ENCODE peak calls at places on chromosome 1, in seven cellular contexts. U is sigmoid colon, H is thoracic aorta, F is hepatocyte, C is HCT116, A is uterus, P is Panc1. I is an unnamed sample.
A peak's percentile ranks its signal among the peaks of the same experiment; 100 is the strongest.

GRCh38 chr1:25543425-25544242 is at the start of gene LDLRAP1:
- DNase-seq in U (peak; percentile 88), H (no peak), F (peak; percentile 90), C (no peak), A (peak; percentile 83), P (no peak), I (peak; percentile 94)

GRCh38 chr1:21927531-21928237 is 9.4 kb downstream of the HSPG2 start:
- DNase-seq in U (peak; percentile 90), H (no peak), F (peak; percentile 88), C (no peak), A (peak; percentile 78), P (no peak), I (no peak)

GRCh38 chr1:107934573-107934972 is 30.4 kb downstream of the VAV3 start:
- DNase-seq in U (no peak), H (no peak), F (no peak), C (no peak), A (no peak), P (no peak), I (no peak)

GRCh38 chr1:225670356-225670755 is 17.4 kb upstream of the ENAH start:
- DNase-seq in U (no peak), H (no peak), F (no peak), C (no peak), A (no peak), P (no peak), I (no peak)

GRCh38 chr1:172951728-172952365 is 98.9 kb downstream of the TNFSF18 start:
- DNase-seq in U (no peak), H (no peak), F (peak; percentile 18), C (no peak), A (no peak), P (no peak), I (no peak)

GRCh38 chr1:219773775-219774174 is 154.6 kb downstream of the SLC30A10 start:
- DNase-seq in U (no peak), H (no peak), F (no peak), C (no peak), A (no peak), P (no peak), I (no peak)

GRCh38 chr1:84382127-84382526 is 16.2 kb upstream of the DNASE2B start:
- DNase-seq in U (no peak), H (no peak), F (no peak), C (no peak), A (no peak), P (no peak), I (no peak)

GRCh38 chr1:185158806-185159205 is 1.8 kb downstream of the SWT1 start:
- DNase-seq in U (no peak), H (no peak), F (peak; percentile 38), C (no peak), A (no peak), P (no peak), I (no peak)

GRCh38 chr1:235831148-235831547 is 35.6 kb downstream of the LYST start:
- DNase-seq in U (no peak), H (no peak), F (no peak), C (no peak), A (no peak), P (no peak), I (no peak)

GRCh38 chr1:201282931-201283829 is at the start of gene PKP1:
- DNase-seq in U (peak; percentile 58), H (no peak), F (peak; percentile 65), C (no peak), A (no peak), P (no peak), I (peak; percentile 37)

GRCh38 chr1:246680180-246680579 is 44.0 kb upstream of the SCCPDH start:
- DNase-seq in U (peak; percentile 15), H (no peak), F (no peak), C (no peak), A (no peak), P (no peak), I (no peak)

GRCh38 chr1:3372317-3372716 is 82.1 kb upstream of the ARHGEF16 start:
- DNase-seq in U (no peak), H (no peak), F (no peak), C (no peak), A (no peak), P (no peak), I (no peak)

GRCh38 chr1:56397811-56398231 is 181.5 kb downstream of the PLPP3 start:
- DNase-seq in U (no peak), H (no peak), F (no peak), C (no peak), A (no peak), P (no peak), I (no peak)

GRCh38 chr1:234699795-234700665 is 90.1 kb upstream of the IRF2BP2 start:
- DNase-seq in U (peak; percentile 80), H (peak; percentile 40), F (peak; percentile 75), C (peak; percentile 10), A (no peak), P (no peak), I (no peak)

GRCh38 chr1:169345500-169345899 is 22.1 kb downstream of the NME7 start:
- DNase-seq in U (no peak), H (no peak), F (peak; percentile 8), C (no peak), A (no peak), P (no peak), I (no peak)

GRCh38 chr1:33615546-33615945 is 143.1 kb downstream of the ZSCAN20 start:
- DNase-seq in U (no peak), H (no peak), F (no peak), C (no peak), A (no peak), P (no peak), I (no peak)

GRCh38 chr1:230156068-230156467 is 89.0 kb downstream of the GALNT2 start:
- DNase-seq in U (peak; percentile 28), H (no peak), F (no peak), C (no peak), A (no peak), P (no peak), I (no peak)
- H3K4me3 ChIP-seq in U (no peak overlapping the region), H (no peak overlapping the region), F (no peak overlapping the region), C (no peak overlapping the region), A (no peak overlapping the region), P (no peak overlapping the region), I (no peak overlapping the region)

GRCh38 chr1:24308365-24309015 is 10.7 kb upstream of the GRHL3 start:
- DNase-seq in U (no peak), H (no peak), F (no peak), C (no peak), A (no peak), P (no peak), I (no peak)
- TF ChIP-seq CTCF in U (no peak), H (no peak), F (peak; percentile 5), C (peak; percentile 41), A (no peak), P (peak; percentile 31), I (no peak)

GRCh38 chr1:39148942-39149341 is 55.6 kb upstream of the MACF1 start:
- DNase-seq in U (no peak), H (no peak), F (no peak), C (no peak), A (no peak), P (no peak), I (no peak)

GRCh38 chr1:39144943-39145650 is 59.4 kb upstream of the MACF1 start:
- DNase-seq in U (no peak), H (no peak), F (no peak), C (no peak), A (no peak), P (no peak), I (no peak)

GRCh38 chr1:39147099-39148025 is 57.1 kb upstream of the MACF1 start:
- DNase-seq in U (no peak), H (no peak), F (no peak), C (no peak), A (no peak), P (no peak), I (no peak)

GRCh38 chr1:39145651-39145970 is 58.9 kb upstream of the MACF1 start:
- DNase-seq in U (no peak), H (no peak), F (no peak), C (no peak), A (no peak), P (no peak), I (no peak)

DNA sequence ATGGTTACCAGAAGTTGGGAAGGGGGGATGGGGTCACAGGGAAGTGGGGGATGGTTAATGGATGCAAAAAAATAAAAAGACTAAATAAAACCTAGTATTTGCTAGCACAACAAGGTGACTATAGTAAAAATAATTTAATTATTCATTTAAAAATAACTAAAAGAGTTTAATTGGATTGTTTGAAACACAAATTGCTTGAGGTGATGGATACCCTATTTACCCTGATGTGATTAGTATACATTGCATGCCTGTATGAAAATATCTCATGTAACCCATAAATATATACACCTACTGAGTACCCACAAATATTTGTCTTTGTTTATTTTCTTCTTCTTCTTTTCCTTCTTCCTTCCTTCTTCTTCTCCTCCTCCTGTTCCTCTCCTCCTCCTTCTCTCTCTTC is 57.8 kb upstream of the MACF1 start:
- DNase-seq in U (no peak), H (no peak), F (no peak), C (no peak), A (no peak), P (no peak), I (no peak)
- H3K4me1 ChIP-seq in U (peaks cover 82% of the 10 kb centered on the region), H (peaks cover 26% of the 10 kb centered on the region), F (no peaks in the 10 kb centered on the region), C (peaks cover 18% of the 10 kb centered on the region), A (peaks cover 10% of the 10 kb centered on the region), P (peaks cover 60% of the 10 kb centered on the region), I (peaks cover 9% of the 10 kb centered on the region)

GRCh38 chr1:186620951-186621350 is 59.3 kb downstream of the PTGS2 start:
- DNase-seq in U (no peak), H (no peak), F (no peak), C (no peak), A (no peak), P (no peak), I (no peak)

GRCh38 chr1:186623547-186623946 is 56.7 kb downstream of the PTGS2 start:
- DNase-seq in U (no peak), H (no peak), F (no peak), C (no peak), A (no peak), P (no peak), I (no peak)

GRCh38 chr1:186620526-186620925 is 59.7 kb downstream of the PTGS2 start:
- DNase-seq in U (no peak), H (no peak), F (no peak), C (no peak), A (no peak), P (no peak), I (no peak)

GRCh38 chr1:186615332-186615731 is 64.9 kb downstream of the PTGS2 start:
- DNase-seq in U (no peak), H (no peak), F (no peak), C (no peak), A (no peak), P (no peak), I (no peak)

DNA sequence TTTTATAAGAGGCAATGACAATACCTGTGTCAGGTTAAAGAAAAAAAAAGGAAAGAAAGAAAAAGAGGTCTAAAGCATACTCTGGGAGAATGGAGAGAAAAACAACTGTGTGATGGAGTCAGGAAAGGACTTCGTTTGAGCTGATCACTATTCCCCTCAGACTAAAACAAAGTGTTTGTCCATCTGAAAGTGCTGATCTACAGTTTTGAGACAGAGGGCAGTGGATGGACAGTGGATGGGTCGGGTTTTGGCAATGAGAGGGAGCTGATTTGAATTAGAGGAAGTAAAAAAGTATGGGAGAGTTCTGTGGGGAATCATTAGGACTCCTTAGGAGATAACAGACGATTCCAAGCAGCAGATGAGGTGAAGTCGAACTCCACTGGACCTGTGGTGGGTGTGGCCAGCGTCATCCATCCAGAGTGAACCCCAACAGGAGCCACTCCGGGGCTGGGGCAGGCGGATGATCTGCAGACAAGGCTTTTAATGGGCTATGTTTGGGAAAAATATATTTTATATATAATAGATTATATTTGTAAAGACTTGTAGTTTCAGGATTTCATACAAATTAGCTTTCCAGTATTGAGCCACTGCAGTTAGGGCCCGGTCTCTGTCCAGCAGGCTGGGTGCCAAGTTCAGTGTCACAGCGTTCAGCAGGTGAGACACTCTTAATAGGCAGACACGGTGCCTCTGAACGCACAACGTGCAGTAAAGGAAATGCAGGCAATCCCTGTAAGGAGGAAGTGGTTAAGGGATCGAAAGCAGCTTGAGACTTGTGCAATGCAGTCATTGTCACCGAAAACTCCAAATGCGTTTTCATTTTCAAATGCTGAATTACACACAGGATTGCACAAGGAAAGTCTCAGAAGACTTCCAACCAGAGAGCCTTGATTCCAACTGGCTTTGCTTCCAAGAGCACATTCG is 62.1 kb downstream of the PTGS2 start:
- DNase-seq in U (peak; percentile 70), H (peak; percentile 7), F (no peak), C (no peak), A (peak; percentile 27), P (no peak), I (peak; percentile 47)
- H3K4me3 ChIP-seq in U (no peak overlapping the region), H (peak overlapping the region; percentile 24), F (no peak overlapping the region), C (no peak overlapping the region), A (no peak overlapping the region), P (peak overlapping the region; percentile 45), I (no peak overlapping the region)

I was measured in pancreas.